ENCODE peak calls at places on chromosomes 2 and 18, in five cellular contexts. K is Karpas-422; V is GM13976; X is stimulated activated CD4-positive, alpha-beta T cell treated with anti-CD3 and anti-CD28 coated beads, TNF-alpha, amount 100 ng/mL, for 48 hours; N is stimulated activated CD8-positive, alpha-beta memory T cell treated with anti-CD3 and anti-CD28 coated beads, Interleukin-12 subunit alpha, Interleukin-12 subunit beta, amount 100 ng/mL, for 4 hours. M is an unnamed sample.

GRCh38 chr18:57004366-57005121 is 142.3 kb upstream of the BOD1L2 start:
- DNase-seq in K (no peak), V (peak), X (no peak), N (no peak), M (no peak)

GRCh38 chr2:36355157-36355889 is at the start of gene CRIM1:
- DNase-seq in K (no peak), V (peak), X (peak), N (peak), M (no peak)

GRCh38 chr2:223055836-223056235 is 3.8 kb downstream of the KCNE4 start:
- DNase-seq in K (no peak), V (no peak), X (no peak), N (no peak), M (no peak)

GRCh38 chr2:80086831-80087230 is 217.7 kb downstream of the LRRTM1 start:
- DNase-seq in K (no peak), V (no peak), X (no peak), N (no peak), M (no peak)

GRCh38 chr2:127401757-127402695 is 14.3 kb upstream of the MAP3K2 start:
- DNase-seq in K (no peak), V (peak), X (no peak), N (no peak), M (no peak)

GRCh38 chr2:202555354-202555753 is 79.4 kb upstream of the FAM117B start:
- DNase-seq in K (no peak), V (no peak), X (no peak), N (no peak), M (no peak)

GRCh38 chr2:236176417-236176816 is 8.2 kb upstream of the GBX2 start:
- DNase-seq in K (peak), V (peak), X (no peak), N (no peak), M (peak)

GRCh38 chr2:173062806-173063205 is 12.8 kb upstream of the MAP3K20 start:
- DNase-seq in K (no peak), V (no peak), X (no peak), N (no peak), M (no peak)

GRCh38 chr2:6877402-6878305 is at the start of gene RSAD2:
- DNase-seq in K (no peak), V (no peak), X (no peak), N (peak), M (peak)

GRCh38 chr2:231927566-231927890 is 1.3 kb upstream of the NPPC start:
- DNase-seq in K (no peak), V (no peak), X (no peak), N (no peak), M (no peak)

GRCh38 chr2:96762529-96763253 is 2.0 kb downstream of the CNNM4 start:
- DNase-seq in K (peak), V (no peak), X (no peak), N (no peak), M (no peak)

GRCh38 chr2:107281637-107282036 is 395.7 kb upstream of the ST6GAL2 start:
- DNase-seq in K (no peak), V (no peak), X (no peak), N (no peak), M (no peak)

GRCh38 chr2:236128321-236128720 is 39.9 kb downstream of the GBX2 start:
- DNase-seq in K (no peak), V (no peak), X (no peak), N (no peak), M (no peak)

GRCh38 chr18:36629836-36630235 is 199.0 kb downstream of the TPGS2 start:
- DNase-seq in K (no peak), V (no peak), X (no peak), N (no peak), M (no peak)

GRCh38 chr2:168550670-168551069 is 94.6 kb downstream of the CERS6 start:
- DNase-seq in K (no peak), V (no peak), X (no peak), N (no peak), M (no peak)

GRCh38 chr2:885230-886071 is 65.2 kb upstream of the SNTG2 start:
- DNase-seq in K (no peak), V (no peak), X (no peak), N (no peak), M (no peak)

GRCh38 chr2:113240150-113240914 is 38.4 kb downstream of the PAX8 start:
- DNase-seq in K (no peak), V (no peak), X (no peak), N (no peak), M (no peak)

GRCh38 chr2:46098606-46099005 is 198.6 kb upstream of the EPAS1 start:
- DNase-seq in K (no peak), V (no peak), X (no peak), N (no peak), M (no peak)

GRCh38 chr2:153043385-153043784 is 325.0 kb downstream of the ARL6IP6 start:
- DNase-seq in K (no peak), V (no peak), X (no peak), N (no peak), M (no peak)

GRCh38 chr2:55761526-55761925 is 67.9 kb upstream of the PNPT1 start:
- DNase-seq in K (no peak), V (no peak), X (no peak), N (no peak), M (no peak)

GRCh38 chr18:80232710-80233109 is 14.6 kb downstream of the PARD6G start:
- DNase-seq in K (no peak), V (no peak), X (no peak), N (no peak), M (no peak)

GRCh38 chr18:54852780-54853675 is 24.8 kb downstream of the RAB27B start:
- DNase-seq in K (no peak), V (no peak), X (no peak), N (no peak), M (no peak)

GRCh38 chr2:233671290-233672161 is at the start of gene UGT1A9:
- DNase-seq in K (no peak), V (no peak), X (no peak), N (no peak), M (no peak)

GRCh38 chr18:65704051-65704450 is 46.8 kb upstream of the CDH7 start:
- DNase-seq in K (no peak), V (no peak), X (no peak), N (no peak), M (no peak)

GRCh38 chr18:811192-812122 is 585 bp downstream of the YES1 start:
- DNase-seq in K (no peak), V (no peak), X (no peak), N (peak), M (no peak)

GRCh38 chr2:68684197-68684596 is 40.8 kb downstream of the PROKR1 start:
- DNase-seq in K (peak), V (no peak), X (no peak), N (no peak), M (no peak)

GRCh38 chr2:139389391-139389790 is 609.2 kb upstream of the NXPH2 start:
- DNase-seq in K (no peak), V (no peak), X (no peak), N (no peak), M (no peak)

GRCh38 chr2:69777778-69778089 is 35.8 kb downstream of the ANXA4 start:
- DNase-seq in K (no peak), V (no peak), X (no peak), N (no peak), M (no peak)

GRCh38 chr18:10475633-10476388 is 21.4 kb downstream of the APCDD1 start:
- DNase-seq in K (peak), V (no peak), X (no peak), N (no peak), M (no peak)

GRCh38 chr2:200590090-200590489 is 4.3 kb downstream of the AOX1 start:
- DNase-seq in K (no peak), V (no peak), X (no peak), N (no peak), M (no peak)

GRCh38 chr2:148604927-148605326 is 39.6 kb upstream of the EPC2 start:
- DNase-seq in K (no peak), V (no peak), X (no peak), N (no peak), M (no peak)

GRCh38 chr18:14928396-14928795 is 180.4 kb downstream of the ANKRD30B start:
- DNase-seq in K (no peak), V (no peak), X (no peak), N (no peak), M (no peak)

GRCh38 chr2:216298719-216299118 is 73.6 kb downstream of the MARCHF4 start:
- DNase-seq in K (no peak), V (no peak), X (no peak), N (no peak), M (no peak)

GRCh38 chr18:64017870-64018269 is 48.0 kb downstream of the SERPINB8 start:
- DNase-seq in K (peak), V (no peak), X (no peak), N (no peak), M (no peak)

GRCh38 chr2:16729901-16730300 is 64.3 kb upstream of the CYRIA start:
- DNase-seq in K (no peak), V (no peak), X (no peak), N (no peak), M (no peak)

GRCh38 chr2:188875104-188875503 is 99.1 kb upstream of the COL3A1 start:
- DNase-seq in K (no peak), V (no peak), X (no peak), N (no peak), M (no peak)

GRCh38 chr18:79621501-79621900 is 58.1 kb upstream of the CTDP1 start:
- DNase-seq in K (no peak), V (no peak), X (no peak), N (no peak), M (no peak)

GRCh38 chr18:76581261-76581660 is 86.2 kb upstream of the ZNF516 start:
- DNase-seq in K (no peak), V (no peak), X (no peak), N (no peak), M (no peak)

M was measured in B cell.